ENCODE peak calls at places on chromosomes 16 and 17, in six cellular contexts. O, I, P, R, A and X are unnamed samples.

GRCh38 chr17:81049973-81050551 is 15.1 kb downstream of the BAIAP2 start:
- DNase-seq in O (no peak), I (no peak), P (no peak), R (no peak), A (peak), X (no peak)

GRCh38 chr17:21106316-21106715 is 20.4 kb upstream of the DHRS7B start:
- DNase-seq in O (no peak), I (no peak), P (no peak), R (no peak), A (no peak), X (no peak)

GRCh38 chr17:82241183-82241925 is 12.5 kb downstream of the SLC16A3 start:
- DNase-seq in O (no peak), I (peak), P (no peak), R (peak), A (peak), X (no peak)

GRCh38 chr16:1331712-1332617 is 1.5 kb upstream of the BAIAP3 start:
- DNase-seq in O (no peak), I (peak), P (peak), R (peak), A (peak), X (no peak)

GRCh38 chr17:41919165-41919817 is 540 bp upstream of the ACLY start:
- DNase-seq in O (peak), I (no peak), P (peak), R (no peak), A (no peak), X (no peak)

GRCh38 chr17:77441130-77441920 is 300.6 kb downstream of the SEC14L1 start:
- DNase-seq in O (no peak), I (peak), P (no peak), R (no peak), A (no peak), X (no peak)

GRCh38 chr16:6682142-6682811 is 650.4 kb upstream of the RBFOX1 start:
- DNase-seq in O (no peak), I (peak), P (peak), R (no peak), A (no peak), X (no peak)

GRCh38 chr17:77695386-77695785 is 263.1 kb upstream of the TNRC6C start:
- DNase-seq in O (no peak), I (no peak), P (no peak), R (no peak), A (no peak), X (no peak)

GRCh38 chr17:7428557-7428956 is at the start of gene SPEM3:
- DNase-seq in O (no peak), I (no peak), P (no peak), R (no peak), A (no peak), X (no peak)

GRCh38 chr16:23268561-23268960 is 33.5 kb upstream of the SCNN1B start:
- DNase-seq in O (no peak), I (no peak), P (no peak), R (no peak), A (no peak), X (no peak)

GRCh38 chr17:56777859-56778258 is 55.9 kb downstream of the C17orf67 start:
- DNase-seq in O (no peak), I (peak), P (no peak), R (peak), A (no peak), X (no peak)

GRCh38 chr17:8868092-8868491 is 618 bp upstream of the PIK3R6 start:
- DNase-seq in O (no peak), I (no peak), P (no peak), R (no peak), A (no peak), X (no peak)

GRCh38 chr17:60641810-60642220 is 35.8 kb upstream of the BCAS3 start:
- DNase-seq in O (peak), I (peak), P (peak), R (peak), A (peak), X (peak)

GRCh38 chr16:86563489-86564345 is 2.9 kb upstream of the FOXC2 start:
- DNase-seq in O (peak), I (peak), P (peak), R (peak), A (peak), X (no peak)

GRCh38 chr17:74610108-74610507 is 13.4 kb downstream of the CD300E start:
- DNase-seq in O (no peak), I (no peak), P (peak), R (no peak), A (no peak), X (no peak)

GRCh38 chr16:67967183-67967955 is 1.1 kb downstream of the SLC12A4 start:
- DNase-seq in O (no peak), I (no peak), P (no peak), R (no peak), A (no peak), X (no peak)